ENCODE peak calls at places on chromosomes 7 and 10, in seven cellular contexts. Z is neuronal stem cell, Y is neural progenitor cell, R is HCT116, G is GM12878, U is IMR-90, Q is astrocyte. O is an unnamed sample.

GRCh38 chr7:70487526-70488285 is 644.2 kb upstream of the GALNT17 start:
- DNase-seq in Z (no peak), Y (no peak), R (no peak), G (no peak), U (no peak), Q (no peak), O (no peak)

GRCh38 chr10:117271427-117271826 is 30.5 kb downstream of the SLC18A2 start:
- DNase-seq in Z (no peak), Y (no peak), R (peak), G (no peak), U (peak), Q (peak), O (peak)

GRCh38 chr10:72088879-72089585 is 681 bp upstream of the SPOCK2 start:
- DNase-seq in Z (no peak), Y (peak), R (no peak), G (no peak), U (no peak), Q (no peak), O (no peak)

GRCh38 chr7:2621061-2621828 is 10.5 kb upstream of the TTYH3 start:
- DNase-seq in Z (no peak), Y (peak), R (no peak), G (no peak), U (peak), Q (peak), O (peak)

GRCh38 chr10:514137-514671 is 175.3 kb downstream of the DIP2C start:
- DNase-seq in Z (no peak), Y (no peak), R (no peak), G (no peak), U (no peak), Q (no peak), O (no peak)

GRCh38 chr10:80471715-80472233 is 17.7 kb downstream of the TSPAN14 start:
- DNase-seq in Z (no peak), Y (no peak), R (peak), G (no peak), U (no peak), Q (no peak), O (no peak)

GRCh38 chr7:15864260-15864991 is 177.9 kb upstream of the MEOX2 start:
- DNase-seq in Z (no peak), Y (no peak), R (no peak), G (no peak), U (peak), Q (peak), O (no peak)

GRCh38 chr10:23604613-23605012 is 165.7 kb downstream of the OTUD1 start:
- DNase-seq in Z (no peak), Y (no peak), R (no peak), G (no peak), U (no peak), Q (no peak), O (no peak)

GRCh38 chr7:34341331-34341730 is 316.7 kb upstream of the NPSR1 start:
- DNase-seq in Z (no peak), Y (peak), R (no peak), G (no peak), U (no peak), Q (peak), O (no peak)

GRCh38 chr10:59279476-59279875 is 82.9 kb downstream of the FAM13C start:
- DNase-seq in Z (no peak), Y (no peak), R (no peak), G (no peak), U (no peak), Q (peak), O (no peak)

GRCh38 chr10:87092861-87093460 is 1.7 kb downstream of the GLUD1 start:
- DNase-seq in Z (no peak), Y (peak), R (no peak), G (peak), U (peak), Q (peak), O (peak)

GRCh38 chr7:88465586-88465985 is 158.9 kb upstream of the STEAP4 start:
- DNase-seq in Z (no peak), Y (no peak), R (no peak), G (no peak), U (no peak), Q (no peak), O (no peak)

GRCh38 chr10:34426041-34426440 is 389.1 kb downstream of the PARD3 start:
- DNase-seq in Z (no peak), Y (no peak), R (no peak), G (no peak), U (no peak), Q (no peak), O (no peak)

GRCh38 chr10:130372222-130372621 is 236.0 kb downstream of the GLRX3 start:
- DNase-seq in Z (no peak), Y (no peak), R (no peak), G (no peak), U (no peak), Q (no peak), O (no peak)

GRCh38 chr10:130371686-130372085 is 235.5 kb downstream of the GLRX3 start:
- DNase-seq in Z (no peak), Y (no peak), R (no peak), G (no peak), U (no peak), Q (no peak), O (no peak)

GRCh38 chr10:130371156-130371555 is 235.0 kb downstream of the GLRX3 start:
- DNase-seq in Z (no peak), Y (no peak), R (no peak), G (no peak), U (no peak), Q (no peak), O (no peak)

GRCh38 chr10:130369645-130370381 is 233.6 kb downstream of the GLRX3 start:
- DNase-seq in Z (no peak), Y (no peak), R (no peak), G (no peak), U (no peak), Q (no peak), O (no peak)

DNA sequence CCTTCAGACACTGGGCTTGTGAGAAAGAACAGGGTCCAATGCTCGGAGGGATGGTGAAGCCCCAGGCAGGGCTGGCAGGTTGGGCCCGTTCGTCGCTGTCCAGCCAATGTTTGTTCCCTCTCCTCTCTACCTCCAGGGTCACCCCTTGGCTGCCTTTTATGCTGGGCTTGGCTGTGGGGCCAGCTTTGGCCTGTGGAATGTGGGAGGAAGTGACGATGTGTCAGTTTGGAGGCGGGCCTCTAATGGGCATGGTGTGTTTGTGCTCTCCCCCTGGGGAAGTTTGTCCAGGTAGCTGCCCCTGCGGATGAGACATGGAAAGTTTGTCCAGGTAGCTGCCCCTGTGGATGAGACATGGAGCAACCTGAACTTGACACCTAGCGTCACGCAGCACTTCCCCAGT is 236.7 kb downstream of the GLRX3 start:
- DNase-seq in Z (no peak), Y (no peak), R (no peak), G (no peak), U (no peak), Q (no peak), O (no peak)
- H2AFZ ChIP-seq in Z (no peak), Y (no peak), R (no peak), G (no peak), U (peak), Q (no peak), O (no peak)

DNA sequence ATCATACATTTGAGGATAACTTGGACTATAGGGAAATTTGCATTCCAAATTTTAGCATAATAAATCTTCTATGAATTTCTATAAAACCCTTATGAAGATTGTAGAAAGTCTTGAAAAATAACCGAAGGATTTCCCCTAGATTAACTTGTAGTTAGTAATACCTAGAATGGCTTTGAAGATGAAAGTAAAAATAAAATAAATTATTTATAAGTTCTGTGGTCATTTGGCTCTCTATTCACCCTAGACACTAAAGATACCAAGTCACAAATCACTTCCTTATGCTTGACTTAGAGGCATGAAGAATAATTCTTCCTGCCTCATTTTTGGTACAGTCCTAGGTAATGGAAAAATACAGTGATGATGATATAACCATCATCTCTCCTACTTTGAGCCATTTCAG is 79.3 kb downstream of the CSTF2T start:
- DNase-seq in Z (no peak), Y (no peak), R (no peak), G (no peak), U (no peak), Q (no peak), O (no peak)
- H3K27ac ChIP-seq in Z (no peak), Y (no peak), R (no peak), G (no peak), U (no peak), Q (no peak), O (no peak)

GRCh38 chr10:92291610-92291859 is 568 bp downstream of the MARCHF5 start:
- DNase-seq in Z (no peak), Y (no peak), R (no peak), G (no peak), U (no peak), Q (no peak), O (no peak)
- H2AFZ ChIP-seq in Z (peak), Y (peak), R (no peak), G (peak), U (peak), Q (peak), O (peak)

GRCh38 chr10:102681696-102682095 is 32.5 kb downstream of the ARL3 start:
- DNase-seq in Z (no peak), Y (no peak), R (no peak), G (no peak), U (no peak), Q (no peak), O (no peak)
- H3K27ac ChIP-seq in Z (no peak), Y (no peak), R (no peak), G (no peak), U (no peak), Q (no peak), O (no peak)

GRCh38 chr7:107693396-107693795 is 32.8 kb downstream of the SLC26A4 start:
- DNase-seq in Z (no peak), Y (no peak), R (no peak), G (no peak), U (no peak), Q (no peak), O (no peak)
- H2AFZ ChIP-seq in Z (no peak), Y (peak), R (no peak), G (no peak), U (no peak), Q (no peak), O (no peak)